ENCODE peak calls at places on chromosomes 13 and 19, in eight cellular contexts. W is T-helper 2 cell treated with Interferon-gamma antibody and Interleukin-4, amounts not matched to agents 5 μg/mL and 100 μg/mL, for 36 hours; A is PC-3; B is HFFc6; F is AG10803; Z is stimulated activated CD4-positive, alpha-beta T cell treated with anti-CD3 and anti-CD28 coated beads, Interleukin-12 subunit alpha, Interleukin-12 subunit beta, amount 100 ng/mL, for 48 hours; H is T-helper 17 cell; I is effector memory CD8-positive, alpha-beta T cell. D is an unnamed sample.

GRCh38 chr19:2663920-2664571 is 38.4 kb downstream of the GNG7 start:
- DNase-seq in B (no peak), Z (no peak), I (no peak), A (no peak), F (no peak), W (no peak), H (no peak), D (no peak)

GRCh38 chr19:15934332-15935078 is at the start of gene CYP4F11:
- DNase-seq in Z (no peak), A (peak), F (no peak), B (no peak), H (no peak), I (no peak), W (no peak), D (no peak)

GRCh38 chr13:34207334-34207733 is 389.4 kb downstream of the RFC3 start:
- DNase-seq in Z (no peak), W (no peak), F (peak), I (no peak), B (peak), H (no peak), A (peak), D (no peak)

GRCh38 chr13:26342898-26343297 is 89.0 kb downstream of the CDK8 start:
- DNase-seq in H (no peak), F (no peak), A (no peak), Z (no peak), B (no peak), I (no peak), W (no peak), D (peak)

GRCh38 chr13:110109910-110110309 is 197.0 kb downstream of the COL4A1 start:
- DNase-seq in Z (no peak), F (peak), W (no peak), H (no peak), I (no peak), A (no peak), B (peak), D (no peak)

GRCh38 chr19:34474233-34474989 is 7.1 kb upstream of the WTIP start:
- DNase-seq in A (no peak), I (no peak), H (no peak), Z (no peak), W (no peak), F (no peak), B (no peak), D (no peak)

GRCh38 chr19:43148233-43148632 is 38.1 kb downstream of the PSG5 start:
- DNase-seq in B (peak), Z (no peak), A (peak), I (no peak), W (no peak), H (no peak), F (peak), D (no peak)

GRCh38 chr19:29583196-29584006 is 22.7 kb upstream of the POP4 start:
- DNase-seq in A (peak), Z (no peak), F (peak), I (no peak), H (no peak), W (no peak), B (peak), D (no peak)

GRCh38 chr19:13154241-13154778 is 4.1 kb downstream of the IER2 start:
- DNase-seq in F (peak), Z (peak), A (peak), H (peak), W (peak), I (peak), B (peak), D (peak)

GRCh38 chr13:20344836-20345490 is 112.8 kb upstream of the GJB6 start:
- DNase-seq in F (no peak), Z (no peak), I (no peak), A (no peak), B (no peak), W (no peak), H (no peak), D (no peak)

GRCh38 chr19:7013678-7014077 is 7.6 kb downstream of the MBD3L2B start:
- DNase-seq in I (no peak), H (no peak), F (peak), Z (no peak), A (peak), W (peak), B (peak), D (no peak)

GRCh38 chr13:95233026-95233635 is 68.1 kb downstream of the ABCC4 start:
- DNase-seq in Z (no peak), W (no peak), H (no peak), I (no peak), B (no peak), A (no peak), F (peak), D (peak)

GRCh38 chr13:44790289-44790688 is 199.0 kb downstream of the NUFIP1 start:
- DNase-seq in B (no peak), F (no peak), H (no peak), W (no peak), A (no peak), Z (no peak), I (no peak), D (no peak)

GRCh38 chr13:37534181-37534580 is 64.4 kb downstream of the POSTN start:
- DNase-seq in Z (no peak), H (no peak), W (no peak), B (peak), A (peak), F (peak), I (no peak), D (no peak)

GRCh38 chr13:55160911-55161310 is 1979.8 kb upstream of the PRR20A start:
- DNase-seq in Z (no peak), H (no peak), A (no peak), W (no peak), F (no peak), B (no peak), I (no peak), D (peak)

GRCh38 chr19:58294743-58295374 is 10.3 kb upstream of the ERVK3-1 start:
- DNase-seq in F (no peak), Z (no peak), B (no peak), A (no peak), H (no peak), W (no peak), I (no peak), D (no peak)

GRCh38 chr13:48842316-48842715 is 133.4 kb upstream of the FNDC3A start:
- DNase-seq in B (no peak), Z (no peak), W (no peak), F (no peak), H (no peak), I (no peak), A (no peak), D (no peak)

GRCh38 chr13:105971720-105972119 is 563.7 kb downstream of the EFNB2 start:
- DNase-seq in W (no peak), Z (no peak), A (no peak), B (no peak), H (no peak), I (no peak), F (no peak), D (no peak)